ENCODE peak calls at places on chromosomes 6 and 20, in nine cellular contexts. One of them, this sample, is unnamed.
A peak's percentile ranks its signal among the peaks of the same experiment; 100 is the strongest.

GRCh38 chr6:100096356-100096755 is 102.3 kb upstream of the MCHR2 start:
- DNase-seq in AG04450: no peak
- DNase-seq in cardiac muscle cell: no peak
- DNase-seq in WERI-Rb-1: no peak
- DNase-seq in lower lobe of right lung: no peak
- DNase-seq in sigmoid colon: no peak
- DNase-seq in psoas muscle: no peak
- DNase-seq in mammary epithelial cell: no peak
- DNase-seq in SK-N-SH: no peak
- DNase-seq in this sample: no peak

GRCh38 chr6:20693466-20694063 is 159.3 kb downstream of the CDKAL1 start:
- DNase-seq in AG04450: no peak
- DNase-seq in cardiac muscle cell: peak; percentile 41
- DNase-seq in WERI-Rb-1: no peak
- DNase-seq in lower lobe of right lung: no peak
- DNase-seq in sigmoid colon: no peak
- DNase-seq in psoas muscle: no peak
- DNase-seq in mammary epithelial cell: peak; percentile 52
- DNase-seq in SK-N-SH: no peak
- DNase-seq in this sample: no peak

GRCh38 chr6:35972471-35972985 is 51.6 kb upstream of the SRPK1 start:
- DNase-seq in AG04450: no peak
- DNase-seq in cardiac muscle cell: no peak
- DNase-seq in WERI-Rb-1: peak; percentile 59
- DNase-seq in lower lobe of right lung: no peak
- DNase-seq in sigmoid colon: no peak
- DNase-seq in psoas muscle: no peak
- DNase-seq in mammary epithelial cell: no peak
- DNase-seq in SK-N-SH: peak; percentile 24
- DNase-seq in this sample: no peak

GRCh38 chr6:123211777-123212545 is 215.9 kb downstream of the CLVS2 start:
- DNase-seq in AG04450: no peak
- DNase-seq in cardiac muscle cell: no peak
- DNase-seq in WERI-Rb-1: no peak
- DNase-seq in lower lobe of right lung: no peak
- DNase-seq in sigmoid colon: no peak
- DNase-seq in psoas muscle: no peak
- DNase-seq in mammary epithelial cell: peak; percentile 11
- DNase-seq in SK-N-SH: no peak
- DNase-seq in this sample: no peak

GRCh38 chr6:116393430-116393829 is 22.7 kb downstream of the DSE start:
- DNase-seq in AG04450: no peak
- DNase-seq in cardiac muscle cell: peak; percentile 27
- DNase-seq in WERI-Rb-1: no peak
- DNase-seq in lower lobe of right lung: no peak
- DNase-seq in sigmoid colon: no peak
- DNase-seq in psoas muscle: no peak
- DNase-seq in mammary epithelial cell: no peak
- DNase-seq in SK-N-SH: no peak
- DNase-seq in this sample: no peak

GRCh38 chr20:23868321-23868720 is 11.2 kb downstream of the CST5 start:
- DNase-seq in AG04450: no peak
- DNase-seq in cardiac muscle cell: no peak
- DNase-seq in WERI-Rb-1: no peak
- DNase-seq in lower lobe of right lung: no peak
- DNase-seq in sigmoid colon: no peak
- DNase-seq in psoas muscle: no peak
- DNase-seq in mammary epithelial cell: no peak
- DNase-seq in SK-N-SH: no peak
- DNase-seq in this sample: no peak

GRCh38 chr6:14711056-14711703 is 534.7 kb upstream of the JARID2 start:
- DNase-seq in AG04450: peak; percentile 75
- DNase-seq in cardiac muscle cell: peak; percentile 91
- DNase-seq in WERI-Rb-1: peak; percentile 74
- DNase-seq in lower lobe of right lung: no peak
- DNase-seq in sigmoid colon: no peak
- DNase-seq in psoas muscle: no peak
- DNase-seq in mammary epithelial cell: peak; percentile 78
- DNase-seq in SK-N-SH: peak; percentile 25
- DNase-seq in this sample: no peak

GRCh38 chr6:165692106-165692653 is 29.1 kb upstream of the PDE10A start:
- DNase-seq in AG04450: no peak
- DNase-seq in cardiac muscle cell: peak; percentile 58
- DNase-seq in WERI-Rb-1: no peak
- DNase-seq in lower lobe of right lung: no peak
- DNase-seq in sigmoid colon: no peak
- DNase-seq in psoas muscle: no peak
- DNase-seq in mammary epithelial cell: no peak
- DNase-seq in SK-N-SH: no peak
- DNase-seq in this sample: no peak

GRCh38 chr20:15091417-15092017 is 754.1 kb upstream of the FLRT3 start:
- DNase-seq in AG04450: no peak
- DNase-seq in cardiac muscle cell: no peak
- DNase-seq in WERI-Rb-1: no peak
- DNase-seq in lower lobe of right lung: no peak
- DNase-seq in sigmoid colon: no peak
- DNase-seq in psoas muscle: no peak
- DNase-seq in mammary epithelial cell: no peak
- DNase-seq in SK-N-SH: no peak
- DNase-seq in this sample: no peak

GRCh38 chr6:160300076-160300695 is 41.6 kb upstream of the SLC22A2 start:
- DNase-seq in AG04450: no peak
- DNase-seq in cardiac muscle cell: no peak
- DNase-seq in WERI-Rb-1: no peak
- DNase-seq in lower lobe of right lung: no peak
- DNase-seq in sigmoid colon: no peak
- DNase-seq in psoas muscle: no peak
- DNase-seq in mammary epithelial cell: peak; percentile 49
- DNase-seq in SK-N-SH: no peak
- DNase-seq in this sample: no peak
- H3K27ac ChIP-seq in AG04450: no peak overlapping the region
- H3K27ac ChIP-seq in cardiac muscle cell: no peak overlapping the region
- H3K27ac ChIP-seq in WERI-Rb-1: no peak overlapping the region
- H3K27ac ChIP-seq in lower lobe of right lung: no peak overlapping the region
- H3K27ac ChIP-seq in sigmoid colon: no peak overlapping the region
- H3K27ac ChIP-seq in psoas muscle: no peak overlapping the region
- H3K27ac ChIP-seq in mammary epithelial cell: no peak overlapping the region
- H3K27ac ChIP-seq in SK-N-SH: no peak overlapping the region
- H3K27ac ChIP-seq in this sample: no peak overlapping the region

DNA sequence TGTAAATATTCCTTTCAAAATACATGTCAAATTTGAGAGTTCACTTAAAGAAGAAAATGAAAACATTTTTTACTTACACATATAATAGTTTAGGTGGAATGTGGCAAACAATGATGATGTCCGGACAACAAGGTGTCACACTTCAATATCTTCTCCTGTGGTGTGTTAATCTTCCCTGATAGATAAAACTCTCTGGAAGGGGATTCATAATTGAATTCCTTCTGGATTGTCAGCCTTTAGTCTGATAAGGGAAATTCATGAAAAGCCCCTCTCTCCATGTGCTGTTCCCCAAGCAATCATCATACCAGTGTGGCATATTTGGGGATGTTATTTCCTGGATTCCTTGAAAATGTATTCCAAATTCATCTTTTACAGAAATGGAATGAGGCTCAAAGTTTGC is 971 bp upstream of the SERINC3 start:
- DNase-seq in AG04450: no peak
- DNase-seq in cardiac muscle cell: no peak
- DNase-seq in WERI-Rb-1: no peak
- DNase-seq in lower lobe of right lung: no peak
- DNase-seq in sigmoid colon: no peak
- DNase-seq in psoas muscle: no peak
- DNase-seq in mammary epithelial cell: no peak
- DNase-seq in SK-N-SH: no peak
- DNase-seq in this sample: no peak
- H3K4me3 ChIP-seq in AG04450: no peak overlapping the region
- H3K4me3 ChIP-seq in cardiac muscle cell: no peak overlapping the region
- H3K4me3 ChIP-seq in WERI-Rb-1: no peak overlapping the region
- H3K4me3 ChIP-seq in lower lobe of right lung: no peak overlapping the region
- H3K4me3 ChIP-seq in sigmoid colon: no peak overlapping the region
- H3K4me3 ChIP-seq in psoas muscle: no peak overlapping the region
- H3K4me3 ChIP-seq in mammary epithelial cell: no peak overlapping the region
- H3K4me3 ChIP-seq in SK-N-SH: no peak overlapping the region
- H3K4me3 ChIP-seq in this sample: no peak overlapping the region

DNA sequence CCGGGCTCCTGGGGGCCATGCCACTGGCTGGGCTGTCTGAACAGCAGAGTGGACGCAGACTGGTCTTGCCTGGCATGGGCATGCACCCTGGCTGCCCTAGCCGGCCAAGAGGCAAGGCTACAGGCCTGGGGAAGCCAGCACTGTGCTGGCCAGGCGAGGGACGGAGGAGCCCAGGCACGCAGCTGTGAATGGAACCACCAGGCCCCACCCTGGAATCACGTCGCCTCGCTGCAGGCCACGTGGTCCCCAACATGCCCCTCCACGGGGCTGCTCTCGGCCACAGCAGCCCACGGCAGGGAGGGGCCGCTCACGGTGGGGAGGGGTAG is 4.0 kb downstream of the UCKL1 start:
- DNase-seq in AG04450: no peak
- DNase-seq in cardiac muscle cell: no peak
- DNase-seq in WERI-Rb-1: no peak
- DNase-seq in lower lobe of right lung: no peak
- DNase-seq in sigmoid colon: no peak
- DNase-seq in psoas muscle: no peak
- DNase-seq in mammary epithelial cell: no peak
- DNase-seq in SK-N-SH: no peak
- DNase-seq in this sample: peak; percentile 79
- H3K27ac ChIP-seq in AG04450: no peak overlapping the region
- H3K27ac ChIP-seq in cardiac muscle cell: peak overlapping the region; percentile 84
- H3K27ac ChIP-seq in WERI-Rb-1: no peak overlapping the region
- H3K27ac ChIP-seq in lower lobe of right lung: no peak overlapping the region
- H3K27ac ChIP-seq in sigmoid colon: peak overlapping the region; percentile 90
- H3K27ac ChIP-seq in psoas muscle: peak overlapping the region; percentile 96
- H3K27ac ChIP-seq in mammary epithelial cell: no peak overlapping the region
- H3K27ac ChIP-seq in SK-N-SH: no peak overlapping the region
- H3K27ac ChIP-seq in this sample: peak overlapping the region; percentile 38

DNA sequence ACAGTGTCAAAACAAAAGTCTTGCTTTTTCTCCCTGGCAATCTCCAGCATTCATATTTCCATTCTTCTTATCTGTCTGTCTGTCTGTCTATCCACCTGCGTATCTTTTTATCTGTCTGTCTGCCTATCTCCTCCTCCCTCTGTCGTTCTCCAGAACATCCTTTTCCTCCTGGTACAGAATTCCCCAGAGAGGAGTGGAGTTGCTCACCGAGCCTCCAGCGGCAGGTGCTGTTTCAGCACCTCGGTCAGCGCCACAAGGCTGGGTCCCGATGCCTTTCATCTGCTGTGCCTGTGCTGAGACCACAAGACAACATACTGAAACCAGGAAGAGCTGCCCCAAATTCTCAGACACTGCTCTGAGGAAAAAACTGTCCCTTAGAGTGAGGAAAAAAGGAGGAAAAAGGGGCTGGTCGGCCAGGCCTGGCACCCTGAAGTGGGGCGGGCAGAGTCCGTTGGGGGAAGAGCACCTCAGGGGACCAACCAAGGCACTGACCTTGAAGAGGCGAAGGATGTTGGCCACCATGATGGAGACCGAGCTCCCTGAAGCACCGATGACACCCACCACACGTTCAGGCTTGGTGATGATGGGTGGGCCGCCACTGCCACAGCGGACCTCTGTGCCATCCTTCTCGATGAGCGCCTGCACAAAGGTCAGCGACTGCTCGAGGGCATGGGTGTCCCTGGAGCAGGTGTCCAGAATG is 13.3 kb downstream of the GRM4 start:
- DNase-seq in AG04450: no peak
- DNase-seq in cardiac muscle cell: peak; percentile 45
- DNase-seq in WERI-Rb-1: no peak
- DNase-seq in lower lobe of right lung: no peak
- DNase-seq in sigmoid colon: no peak
- DNase-seq in psoas muscle: no peak
- DNase-seq in mammary epithelial cell: peak; percentile 23
- DNase-seq in SK-N-SH: no peak
- DNase-seq in this sample: no peak
- H3K4me3 ChIP-seq in AG04450: no peak overlapping the region
- H3K4me3 ChIP-seq in cardiac muscle cell: no peak overlapping the region
- H3K4me3 ChIP-seq in WERI-Rb-1: no peak overlapping the region
- H3K4me3 ChIP-seq in lower lobe of right lung: no peak overlapping the region
- H3K4me3 ChIP-seq in sigmoid colon: no peak overlapping the region
- H3K4me3 ChIP-seq in psoas muscle: no peak overlapping the region
- H3K4me3 ChIP-seq in mammary epithelial cell: no peak overlapping the region
- H3K4me3 ChIP-seq in SK-N-SH: no peak overlapping the region
- H3K4me3 ChIP-seq in this sample: no peak overlapping the region

GRCh38 chr20:43043887-43044286 is 145.8 kb downstream of the PTPRT start:
- DNase-seq in AG04450: no peak
- DNase-seq in cardiac muscle cell: no peak
- DNase-seq in WERI-Rb-1: no peak
- DNase-seq in lower lobe of right lung: no peak
- DNase-seq in sigmoid colon: no peak
- DNase-seq in psoas muscle: no peak
- DNase-seq in mammary epithelial cell: no peak
- DNase-seq in SK-N-SH: no peak
- DNase-seq in this sample: no peak
- H3K27ac ChIP-seq in AG04450: no peak overlapping the region
- H3K27ac ChIP-seq in cardiac muscle cell: no peak overlapping the region
- H3K27ac ChIP-seq in WERI-Rb-1: no peak overlapping the region
- H3K27ac ChIP-seq in lower lobe of right lung: no peak overlapping the region
- H3K27ac ChIP-seq in sigmoid colon: no peak overlapping the region
- H3K27ac ChIP-seq in psoas muscle: no peak overlapping the region
- H3K27ac ChIP-seq in mammary epithelial cell: no peak overlapping the region
- H3K27ac ChIP-seq in SK-N-SH: no peak overlapping the region
- H3K27ac ChIP-seq in this sample: no peak overlapping the region

DNA sequence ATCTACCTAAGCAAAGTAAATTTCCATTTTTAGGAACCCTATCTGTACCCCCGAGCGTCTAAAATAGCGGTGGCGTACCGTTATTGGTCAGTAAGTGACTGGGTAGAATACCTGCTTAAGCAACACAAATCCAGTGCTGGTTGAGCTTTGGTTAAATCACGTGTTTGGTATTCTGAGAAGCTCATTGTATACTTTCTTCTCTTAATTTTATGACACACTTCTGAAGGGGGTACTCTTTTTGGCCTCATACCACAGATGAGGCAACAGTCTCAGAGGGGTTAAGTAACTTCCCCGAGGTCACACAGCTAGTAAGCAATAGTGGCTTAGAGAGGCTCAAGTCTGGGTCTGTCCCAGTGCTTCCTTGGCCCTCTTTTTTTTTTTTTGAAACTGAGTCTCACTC is 151.2 kb downstream of the TFAP2C start:
- DNase-seq in AG04450: no peak
- DNase-seq in cardiac muscle cell: no peak
- DNase-seq in WERI-Rb-1: no peak
- DNase-seq in lower lobe of right lung: no peak
- DNase-seq in sigmoid colon: no peak
- DNase-seq in psoas muscle: no peak
- DNase-seq in mammary epithelial cell: no peak
- DNase-seq in SK-N-SH: no peak
- DNase-seq in this sample: peak; percentile 1
- H3K4me3 ChIP-seq in AG04450: no peak overlapping the region
- H3K4me3 ChIP-seq in cardiac muscle cell: no peak overlapping the region
- H3K4me3 ChIP-seq in WERI-Rb-1: no peak overlapping the region
- H3K4me3 ChIP-seq in lower lobe of right lung: no peak overlapping the region
- H3K4me3 ChIP-seq in sigmoid colon: no peak overlapping the region
- H3K4me3 ChIP-seq in psoas muscle: no peak overlapping the region
- H3K4me3 ChIP-seq in mammary epithelial cell: no peak overlapping the region
- H3K4me3 ChIP-seq in SK-N-SH: no peak overlapping the region
- H3K4me3 ChIP-seq in this sample: no peak overlapping the region

This sample was measured in spleen.